ENCODE peak calls at places on chromosomes 1 and 21, in six cellular contexts. M is ovary; O is stimulated activated CD4-positive, alpha-beta T cell treated with anti-CD3 and anti-CD28 coated beads, Interleukin-2, amount 100 ng/mL, for 48 hours; H is GM23248; P is non-pigmented ciliary epithelial cell; L is cardiac fibroblast. J is an unnamed sample.

GRCh38 chr1:97145321-97145956 is 423.9 kb downstream of the PTBP2 start:
- DNase-seq in M (no peak), L (peak), H (peak), O (no peak), P (peak), J (peak)

GRCh38 chr1:50209749-50210148 is 101.0 kb downstream of the ELAVL4 start:
- DNase-seq in P (no peak), L (no peak), H (no peak), O (no peak), M (no peak), J (no peak)

GRCh38 chr1:6500446-6501406 is 9.3 kb upstream of the PLEKHG5 start:
- DNase-seq in H (no peak), M (no peak), O (no peak), L (no peak), P (no peak), J (no peak)

GRCh38 chr21:41610042-41610839 is 102.3 kb upstream of the TMPRSS2 start:
- DNase-seq in H (peak), L (peak), O (peak), M (peak), P (no peak), J (peak)

GRCh38 chr1:151606384-151606783 is 5.5 kb upstream of the SNX27 start:
- DNase-seq in O (no peak), M (no peak), L (peak), H (peak), P (no peak), J (no peak)

GRCh38 chr1:205656236-205656635 is 24.1 kb downstream of the SLC45A3 start:
- DNase-seq in O (no peak), H (peak), L (peak), M (no peak), P (no peak), J (no peak)

GRCh38 chr1:177517556-177517955 is 346.8 kb downstream of the BRINP2 start:
- DNase-seq in H (peak), O (no peak), P (peak), L (peak), M (no peak), J (peak)

GRCh38 chr1:44828003-44828651 is 14.9 kb downstream of the PTCH2 start:
- DNase-seq in O (no peak), M (peak), P (no peak), H (no peak), L (no peak), J (no peak)

GRCh38 chr1:29550119-29550841 is 314.0 kb downstream of the PTPRU start:
- DNase-seq in O (no peak), M (no peak), L (no peak), P (no peak), H (no peak), J (no peak)

GRCh38 chr1:201826830-201827229 is 2.1 kb upstream of the IPO9 start:
- DNase-seq in L (peak), H (peak), M (no peak), O (no peak), P (no peak), J (no peak)

GRCh38 chr1:93690921-93691789 is 9.5 kb upstream of the BCAR3 start:
- DNase-seq in O (no peak), L (no peak), P (no peak), H (no peak), M (no peak), J (no peak)

GRCh38 chr1:107532318-107532717 is 391.5 kb downstream of the NTNG1 start:
- DNase-seq in M (no peak), P (no peak), O (no peak), H (no peak), L (no peak), J (no peak)

GRCh38 chr1:180964609-180965008 is 51.9 kb downstream of the KIAA1614 start:
- DNase-seq in H (no peak), M (no peak), L (no peak), P (no peak), O (no peak), J (no peak)

GRCh38 chr1:30225336-30225735 is 498.0 kb downstream of the MATN1 start:
- DNase-seq in L (no peak), P (no peak), M (no peak), O (no peak), H (no peak), J (no peak)

GRCh38 chr1:60425528-60425927 is 352.0 kb upstream of the C1orf87 start:
- DNase-seq in L (peak), H (peak), P (no peak), O (no peak), M (no peak), J (peak)

GRCh38 chr1:110565565-110565964 is 40.6 kb downstream of the KCNA2 start:
- DNase-seq in L (no peak), P (no peak), M (no peak), O (no peak), H (no peak), J (no peak)

GRCh38 chr1:216119600-216119999 is 303.6 kb downstream of the USH2A start:
- DNase-seq in H (peak), O (no peak), P (peak), L (peak), M (no peak), J (peak)

GRCh38 chr1:26744075-26744958 is 43.4 kb upstream of the PIGV start:
- DNase-seq in L (peak), H (peak), M (no peak), O (peak), P (peak), J (peak)

GRCh38 chr1:87642581-87643129 is 314.0 kb downstream of the LMO4 start:
- DNase-seq in M (no peak), L (no peak), P (no peak), O (no peak), H (peak), J (no peak)

GRCh38 chr1:11376981-11377583 is 101.9 kb upstream of the DISP3 start:
- DNase-seq in H (no peak), M (no peak), O (no peak), P (no peak), L (no peak), J (no peak)

GRCh38 chr1:200929530-200930278 is 35.0 kb downstream of the INAVA start:
- DNase-seq in P (no peak), M (no peak), O (no peak), H (no peak), L (no peak), J (no peak)

GRCh38 chr1:151832318-151832984 is 849 bp upstream of the RORC start:
- DNase-seq in M (peak), H (peak), P (no peak), O (no peak), L (peak), J (no peak)

GRCh38 chr1:20058531-20058930 is 11.5 kb upstream of the PLA2G5 start:
- DNase-seq in M (no peak), P (peak), L (peak), H (peak), O (peak), J (no peak)

GRCh38 chr1:155005076-155005971 is 2.7 kb downstream of the ZBTB7B start:
- DNase-seq in M (peak), H (peak), L (no peak), P (no peak), O (no peak), J (no peak)

GRCh38 chr1:160238408-160238807 is 23.9 kb downstream of the DCAF8 start:
- DNase-seq in M (no peak), H (no peak), P (no peak), O (no peak), L (no peak), J (no peak)

GRCh38 chr1:214542275-214543199 is 8.9 kb downstream of the PTPN14 start:
- DNase-seq in O (no peak), L (no peak), H (no peak), M (no peak), P (no peak), J (peak)

GRCh38 chr1:12201343-12202189 is 28.3 kb upstream of the VPS13D start:
- DNase-seq in H (no peak), P (no peak), M (no peak), L (no peak), O (no peak), J (no peak)

GRCh38 chr1:213332491-213332890 is 281.4 kb downstream of the RPS6KC1 start:
- DNase-seq in O (no peak), M (no peak), P (no peak), H (no peak), L (no peak), J (no peak)

GRCh38 chr21:46546799-46547198 is 58.1 kb downstream of the S100B start:
- DNase-seq in L (no peak), M (no peak), H (no peak), P (no peak), O (no peak), J (no peak)

GRCh38 chr1:56291374-56291841 is 288.0 kb downstream of the PLPP3 start:
- DNase-seq in H (peak), P (no peak), O (no peak), L (peak), M (peak), J (no peak)

GRCh38 chr1:205109269-205109668 is 12.5 kb downstream of the RBBP5 start:
- DNase-seq in L (no peak), O (no peak), P (no peak), H (no peak), M (no peak), J (no peak)

GRCh38 chr1:171226757-171227370 is 21.4 kb upstream of the FMO1 start:
- DNase-seq in O (peak), L (peak), M (peak), P (no peak), H (peak), J (peak)

GRCh38 chr1:21264913-21265312 is 25.4 kb downstream of the ECE1 start:
- DNase-seq in P (no peak), L (no peak), M (no peak), H (peak), O (no peak), J (no peak)

GRCh38 chr1:92585831-92586230 is 99.1 kb upstream of the GFI1 start:
- DNase-seq in H (no peak), L (no peak), O (no peak), M (no peak), P (no peak), J (no peak)